ENCODE peak calls at places on chromosomes 2 and 18, in seven cellular contexts. Y is stimulated activated CD4-positive, alpha-beta T cell treated with anti-CD3 and anti-CD28 coated beads, TNF-alpha, amount 100 ng/mL, for 4 hours; G is NCI-H1417; X is amniotic stem cell; W is H9; M is iPS DF 6.9; V is upper lobe of left lung. O is an unnamed sample.

GRCh38 chr18:12960395-12960794 is 12.6 kb downstream of the SEH1L start:
- DNase-seq in M (no peak), X (no peak), W (no peak), Y (no peak), G (no peak), V (no peak), O (no peak)

GRCh38 chr2:229636568-229636967 is 77.8 kb downstream of the DNER start:
- DNase-seq in X (no peak), W (no peak), V (no peak), Y (no peak), M (no peak), G (no peak), O (no peak)

GRCh38 chr2:8915941-8916340 is 78.5 kb upstream of the KIDINS220 start:
- DNase-seq in W (no peak), X (no peak), V (no peak), M (no peak), G (no peak), Y (no peak), O (no peak)

GRCh38 chr2:74253937-74254336 is 55.5 kb downstream of the MTHFD2 start:
- DNase-seq in M (no peak), V (no peak), W (no peak), X (no peak), G (no peak), Y (no peak), O (no peak)

GRCh38 chr2:84498150-84498799 is 18.0 kb upstream of the DNAH6 start:
- DNase-seq in X (no peak), V (no peak), Y (no peak), G (no peak), M (no peak), W (no peak), O (no peak)

GRCh38 chr2:239467281-239467955 is 66.6 kb upstream of the HDAC4 start:
- DNase-seq in Y (no peak), X (no peak), W (peak), G (no peak), V (no peak), M (no peak), O (no peak)

GRCh38 chr18:7629416-7629815 is 62.3 kb downstream of the PTPRM start:
- DNase-seq in V (no peak), W (no peak), G (no peak), X (no peak), Y (no peak), M (no peak), O (no peak)

GRCh38 chr18:27109403-27109802 is 75.7 kb downstream of the CHST9 start:
- DNase-seq in M (no peak), W (no peak), V (no peak), Y (no peak), G (peak), X (no peak), O (no peak)

GRCh38 chr2:120675460-120676130 is 60.1 kb upstream of the GLI2 start:
- DNase-seq in G (no peak), V (peak), W (peak), Y (peak), M (no peak), X (peak), O (no peak)

GRCh38 chr18:59094569-59094968 is 45.1 kb upstream of the SEC11C start:
- DNase-seq in M (no peak), V (no peak), Y (no peak), G (no peak), W (no peak), X (no peak), O (no peak)

GRCh38 chr2:8729939-8730338 is 48.1 kb downstream of the ID2 start:
- DNase-seq in Y (no peak), W (no peak), G (no peak), M (no peak), X (no peak), V (no peak), O (no peak)

GRCh38 chr2:237435844-237436590 is 22.1 kb upstream of the COL6A3 start:
- DNase-seq in W (no peak), X (peak), G (no peak), Y (no peak), M (no peak), V (no peak), O (no peak)

GRCh38 chr2:58895849-58896248 is 654.7 kb upstream of the FANCL start:
- DNase-seq in W (no peak), X (no peak), G (no peak), M (no peak), Y (no peak), V (no peak), O (peak)

GRCh38 chr18:68699043-68699442 is 15.9 kb downstream of the TMX3 start:
- DNase-seq in X (no peak), W (no peak), G (no peak), V (no peak), M (no peak), Y (no peak), O (no peak)

GRCh38 chr2:219081701-219082331 is 21.1 kb upstream of the IHH start:
- DNase-seq in Y (no peak), V (no peak), W (no peak), X (no peak), G (no peak), M (no peak), O (no peak)

GRCh38 chr2:223944166-223944703 is 900 bp downstream of the WDFY1 start:
- DNase-seq in M (no peak), G (peak), W (peak), V (peak), Y (no peak), X (no peak), O (no peak)

GRCh38 chr2:195396479-195396878 is 260.5 kb upstream of the SLC39A10 start:
- DNase-seq in W (no peak), X (no peak), G (no peak), M (no peak), Y (no peak), V (no peak), O (no peak)

GRCh38 chr2:146634256-146635068 is 1210.4 kb upstream of the ACVR2A start:
- DNase-seq in G (no peak), X (no peak), V (no peak), W (no peak), Y (no peak), M (no peak), O (no peak)

GRCh38 chr2:47486858-47487497 is 84.0 kb downstream of the MSH2 start:
- DNase-seq in Y (no peak), G (no peak), M (no peak), X (no peak), V (no peak), W (no peak), O (no peak)

GRCh38 chr2:218719457-218719856 is 8.8 kb downstream of the TTLL4 start:
- DNase-seq in Y (no peak), W (no peak), X (no peak), V (no peak), G (no peak), M (no peak), O (no peak)

GRCh38 chr2:136013962-136014361 is 28.5 kb upstream of the DARS1 start:
- DNase-seq in M (no peak), X (no peak), V (no peak), G (no peak), W (no peak), Y (no peak), O (no peak)

GRCh38 chr2:29228276-29228675 is 113.1 kb downstream of the CLIP4 start:
- DNase-seq in Y (no peak), G (no peak), M (no peak), V (no peak), X (no peak), W (no peak), O (no peak)

GRCh38 chr2:65369574-65369973 is 62.8 kb downstream of the SPRED2 start:
- DNase-seq in X (no peak), W (no peak), Y (no peak), M (no peak), V (no peak), G (no peak), O (no peak)

GRCh38 chr2:33426666-33427231 is 49.7 kb upstream of the RASGRP3 start:
- DNase-seq in Y (no peak), G (no peak), M (no peak), V (no peak), X (peak), W (no peak), O (no peak)

O was measured in NCI-H446 treated with DMSO at 0.1 percent for 48 hours.